ENCODE peak calls at places on chromosome X, in nine cellular contexts. S is brain microvascular endothelial cell, E is lower lobe of right lung, I is vagina, N is GM12878, R is OCI-LY7, X is uterus, Z is adrenal gland, L is transverse colon. D is an unnamed sample.
A peak's percentile ranks its signal among the peaks of the same experiment; 100 is the strongest.

GRCh38 chrX:120791013-120791643 is 84.5 kb downstream of the CT47B1 start:
- DNase-seq in S (peak; percentile 60), E (no peak), I (no peak), N (no peak), R (no peak), X (peak; percentile 50), Z (peak; percentile 82), L (peak; percentile 9), D (no peak)

GRCh38 chrX:37380920-37381319 is 31.8 kb downstream of the PRRG1 start:
- DNase-seq in S (peak; percentile 83), E (no peak), I (no peak), N (no peak), R (no peak), X (no peak), Z (no peak), L (no peak), D (no peak)

GRCh38 chrX:132505116-132505515 is 16.3 kb upstream of the MBNL3 start:
- DNase-seq in S (no peak), E (no peak), I (no peak), N (no peak), R (no peak), X (no peak), Z (peak; percentile 59), L (peak; percentile 16), D (no peak)

GRCh38 chrX:66760648-66761047 is 121.8 kb upstream of the EDA2R start:
- DNase-seq in S (no peak), E (no peak), I (no peak), N (no peak), R (peak; percentile 1), X (no peak), Z (no peak), L (no peak), D (no peak)

GRCh38 chrX:84046403-84046984 is 141.5 kb downstream of the RPS6KA6 start:
- DNase-seq in S (no peak), E (no peak), I (no peak), N (no peak), R (peak; percentile 15), X (no peak), Z (peak; percentile 21), L (no peak), D (peak; percentile 8)

GRCh38 chrX:1264556-1264955 is 4.1 kb upstream of the CSF2RA start:
- DNase-seq in S (no peak), E (no peak), I (no peak), N (no peak), R (no peak), X (no peak), Z (no peak), L (no peak), D (no peak)

GRCh38 chrX:7215842-7216241 is 67.9 kb upstream of the PUDP start:
- DNase-seq in S (no peak), E (no peak), I (no peak), N (no peak), R (no peak), X (no peak), Z (no peak), L (no peak), D (no peak)

GRCh38 chrX:112043997-112044396 is 38.6 kb downstream of the TRPC5 start:
- DNase-seq in S (no peak), E (no peak), I (no peak), N (no peak), R (peak; percentile 2), X (no peak), Z (no peak), L (no peak), D (no peak)

GRCh38 chrX:2666491-2666890 is 24.6 kb upstream of the CD99 start:
- DNase-seq in S (no peak), E (no peak), I (no peak), N (no peak), R (no peak), X (no peak), Z (no peak), L (no peak), D (no peak)

GRCh38 chrX:149803458-149804062 is 21.8 kb downstream of the MAGEA9 start:
- DNase-seq in S (no peak), E (no peak), I (no peak), N (no peak), R (no peak), X (no peak), Z (no peak), L (no peak), D (no peak)

GRCh38 chrX:145751943-145752342 is 65.7 kb upstream of the SLITRK2 start:
- DNase-seq in S (peak; percentile 75), E (no peak), I (no peak), N (no peak), R (no peak), X (no peak), Z (no peak), L (no peak), D (no peak)

GRCh38 chrX:45718676-45719075 is 518.0 kb upstream of the DIPK2B start:
- DNase-seq in S (no peak), E (no peak), I (no peak), N (no peak), R (no peak), X (no peak), Z (no peak), L (no peak), D (no peak)

GRCh38 chrX:367349-367748 is 19.4 kb downstream of the PPP2R3B start:
- DNase-seq in S (no peak), E (no peak), I (no peak), N (no peak), R (no peak), X (no peak), Z (no peak), L (no peak), D (no peak)

GRCh38 chrX:9562851-9563250 is 98.0 kb downstream of the TBL1X start:
- DNase-seq in S (peak; percentile 88), E (no peak), I (no peak), N (no peak), R (no peak), X (no peak), Z (peak; percentile 79), L (no peak), D (no peak)

GRCh38 chrX:51608766-51609165 is 9.9 kb downstream of the CENPVL3 start:
- DNase-seq in S (peak; percentile 43), E (no peak), I (no peak), N (no peak), R (no peak), X (no peak), Z (no peak), L (no peak), D (no peak)

GRCh38 chrX:130097507-130098201 is 12.6 kb downstream of the ELF4 start:
- DNase-seq in S (no peak), E (peak; percentile 69), I (no peak), N (no peak), R (no peak), X (no peak), Z (peak; percentile 28), L (peak; percentile 74), D (no peak)

GRCh38 chrX:41338422-41338821 is 4.5 kb downstream of the DDX3X start:
- DNase-seq in S (no peak), E (no peak), I (no peak), N (no peak), R (no peak), X (no peak), Z (no peak), L (no peak), D (no peak)
- H3K36me3 ChIP-seq in S (peaks cover 45% of the 10 kb centered on the region), E (peaks cover 51% of the 10 kb centered on the region), I (no peaks in the 10 kb centered on the region), N (peaks cover 10% of the 10 kb centered on the region), R (peaks cover 91% of the 10 kb centered on the region), X (no peaks in the 10 kb centered on the region), Z (peaks cover 47% of the 10 kb centered on the region), L (peaks cover 17% of the 10 kb centered on the region), D (peaks cover 9% of the 10 kb centered on the region)

GRCh38 chrX:15056044-15056443 is 182.8 kb downstream of the MOSPD2 start:
- DNase-seq in S (no peak), E (no peak), I (no peak), N (no peak), R (no peak), X (no peak), Z (no peak), L (no peak), D (no peak)

GRCh38 chrX:15055146-15055930 is 182.1 kb downstream of the MOSPD2 start:
- DNase-seq in S (peak; percentile 0), E (no peak), I (no peak), N (no peak), R (no peak), X (no peak), Z (no peak), L (no peak), D (no peak)

DNA sequence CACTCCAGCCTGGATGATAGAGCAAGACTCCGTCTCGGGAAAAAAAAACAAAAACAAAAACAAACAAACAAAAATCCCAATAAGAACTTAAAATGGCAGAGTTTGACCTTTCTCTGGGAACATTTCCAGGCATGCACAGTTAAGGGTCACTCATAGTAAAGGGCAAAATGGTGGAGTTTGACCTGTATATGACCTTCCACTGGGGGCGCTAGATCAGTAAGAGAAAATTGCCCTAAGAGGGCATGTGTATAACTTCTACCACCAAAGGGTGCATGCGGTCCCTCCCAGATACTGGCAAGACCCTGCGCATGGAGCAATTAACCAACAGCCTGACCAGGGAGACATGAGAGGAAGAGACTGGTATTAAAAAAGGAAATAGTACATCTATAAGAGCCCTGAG is 177.2 kb downstream of the MOSPD2 start:
- DNase-seq in S (no peak), E (no peak), I (no peak), N (no peak), R (peak; percentile 1), X (no peak), Z (no peak), L (no peak), D (no peak)
- TF ChIP-seq CTCF in S (peak; percentile 6), E (no peak), I (no peak), N (no peak), R (peak; percentile 61), X (no peak), Z (no peak), L (no peak), D (no peak)

DNA sequence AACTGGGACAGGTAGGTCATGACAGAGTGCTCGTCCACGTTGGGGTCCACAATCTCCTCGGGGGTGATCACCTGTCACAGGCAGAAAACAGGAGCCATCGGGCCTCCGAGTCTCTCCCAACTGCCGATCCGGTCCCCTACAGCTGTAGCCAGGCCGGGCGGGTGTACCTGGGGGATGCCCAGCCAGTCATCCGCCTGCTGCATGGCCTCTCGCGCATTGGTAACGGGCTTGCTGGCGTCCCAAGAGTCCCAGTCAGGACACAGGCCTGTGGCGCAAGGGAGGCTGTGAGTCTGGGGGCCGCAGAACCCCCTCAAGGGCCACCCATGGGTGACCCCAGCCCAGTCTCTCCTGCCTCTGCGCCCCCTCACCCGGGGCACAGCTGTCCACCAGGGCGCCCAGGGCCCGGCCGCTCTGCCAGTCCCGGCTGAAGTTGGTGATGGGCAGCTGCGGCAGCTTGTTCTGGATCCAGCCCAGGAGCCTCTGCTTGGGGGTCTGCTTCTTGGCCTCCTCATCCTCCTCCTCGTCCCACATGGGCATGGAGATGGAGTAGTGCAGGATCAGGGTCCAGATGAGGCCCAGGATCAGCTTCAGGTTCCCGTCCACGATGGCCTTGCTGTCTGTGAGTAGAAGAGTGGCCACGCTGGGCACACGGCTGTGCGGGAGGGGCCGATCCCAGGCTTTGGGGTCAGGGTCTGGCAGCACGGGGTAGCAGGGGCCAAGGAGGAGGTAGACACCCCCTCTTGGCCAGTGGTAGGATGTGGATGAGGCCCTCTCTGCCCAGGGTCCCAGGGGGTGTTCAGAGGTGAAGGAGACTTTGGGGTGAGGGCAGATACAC is 6.7 kb downstream of the FLNA start:
- DNase-seq in S (no peak), E (no peak), I (no peak), N (no peak), R (no peak), X (no peak), Z (no peak), L (no peak), D (no peak)
- H3K36me3 ChIP-seq in S (peaks cover 54% of the 10 kb centered on the region), E (peaks cover 56% of the 10 kb centered on the region), I (no peaks in the 10 kb centered on the region), N (peaks cover 34% of the 10 kb centered on the region), R (peaks cover 20% of the 10 kb centered on the region), X (no peaks in the 10 kb centered on the region), Z (peaks cover 54% of the 10 kb centered on the region), L (no peaks in the 10 kb centered on the region), D (peaks cover 21% of the 10 kb centered on the region)

GRCh38 chrX:118536687-118537461 is 41.3 kb downstream of the DOCK11 start:
- DNase-seq in S (peak; percentile 34), E (no peak), I (no peak), N (peak; percentile 33), R (peak; percentile 67), X (no peak), Z (no peak), L (no peak), D (peak; percentile 56)
- TF ChIP-seq CTCF in S (peak; percentile 63), E (no peak), I (no peak), N (peak; percentile 34), R (peak; percentile 76), X (no peak), Z (no peak), L (peak; percentile 17), D (peak; percentile 45)

D was measured in GM06990.